ENCODE peak calls at places on chromosomes 12 and 14, in seven cellular contexts. E, G, I, L, X, U and M are unnamed samples.

GRCh38 chr12:121927798-121928197 is 9.4 kb downstream of the CFAP251 start:
- DNase-seq in G (no peak), U (no peak), L (no peak), I (no peak), E (no peak), X (no peak), M (no peak)

GRCh38 chr14:71114580-71114979 is 207.3 kb downstream of the PCNX1 start:
- DNase-seq in U (no peak), I (no peak), X (no peak), G (no peak), E (no peak), L (no peak), M (no peak)

GRCh38 chr12:19937161-19937560 is 431.2 kb upstream of the PDE3A start:
- DNase-seq in E (peak), G (no peak), X (no peak), U (no peak), L (no peak), I (peak), M (no peak)

GRCh38 chr12:50598321-50598862 is 93.6 kb downstream of the DIP2B start:
- DNase-seq in I (no peak), E (no peak), X (no peak), L (no peak), G (no peak), U (no peak), M (no peak)

GRCh38 chr14:99317231-99318090 is 45.5 kb upstream of the BCL11B start:
- DNase-seq in X (no peak), G (no peak), I (no peak), U (no peak), E (no peak), L (no peak), M (no peak)

GRCh38 chr14:65704412-65704811 is 291.9 kb downstream of the FUT8 start:
- DNase-seq in L (no peak), U (no peak), E (no peak), G (no peak), X (no peak), I (no peak), M (no peak)

GRCh38 chr14:31835049-31835448 is 242.1 kb upstream of the ARHGAP5 start:
- DNase-seq in X (no peak), L (no peak), U (no peak), E (no peak), G (no peak), I (no peak), M (no peak)

GRCh38 chr12:62933220-62933870 is 1.6 kb downstream of the PPM1H start:
- DNase-seq in X (no peak), E (peak), L (no peak), G (no peak), U (no peak), I (peak), M (peak)

GRCh38 chr12:1660304-1661187 is 30.3 kb upstream of the ADIPOR2 start:
- DNase-seq in E (no peak), X (peak), G (peak), I (peak), U (peak), L (peak), M (peak)

GRCh38 chr14:55339770-55340169 is 68.5 kb downstream of the FBXO34 start:
- DNase-seq in G (no peak), U (peak), X (no peak), L (no peak), I (no peak), E (no peak), M (no peak)

GRCh38 chr14:33834101-33834955 is 116.5 kb downstream of the EGLN3 start:
- DNase-seq in X (no peak), E (peak), I (no peak), U (no peak), L (no peak), G (no peak), M (no peak)

GRCh38 chr12:54413284-54414190 is 5.5 kb downstream of the ITGA5 start:
- DNase-seq in E (no peak), G (peak), U (peak), I (no peak), X (peak), L (peak), M (no peak)

GRCh38 chr12:120579179-120579578 is 2.0 kb downstream of the POP5 start:
- DNase-seq in E (no peak), G (no peak), X (no peak), I (peak), L (no peak), U (no peak), M (no peak)

GRCh38 chr12:81953541-81953940 is 194.4 kb upstream of the PPFIA2 start:
- DNase-seq in G (no peak), L (no peak), E (no peak), I (no peak), U (no peak), X (no peak), M (no peak)

GRCh38 chr14:51028851-51029754 is 65.8 kb downstream of the TRIM9 start:
- DNase-seq in L (no peak), X (no peak), G (no peak), U (no peak), E (no peak), I (no peak), M (no peak)

GRCh38 chr14:63290741-63291286 is 27.9 kb downstream of the GPHB5 start:
- DNase-seq in U (no peak), X (no peak), L (no peak), E (no peak), I (no peak), G (no peak), M (no peak)

GRCh38 chr12:67909091-67909531 is 80.1 kb upstream of the IFNG-AS1 start:
- DNase-seq in I (no peak), U (no peak), X (no peak), G (no peak), L (no peak), E (no peak), M (no peak)

GRCh38 chr14:40346275-40346674 is 914.0 kb upstream of the FBXO33 start:
- DNase-seq in X (no peak), E (no peak), L (no peak), U (no peak), G (no peak), I (peak), M (no peak)

GRCh38 chr12:11633968-11634367 is 15.5 kb upstream of the ETV6 start:
- DNase-seq in I (no peak), E (no peak), X (no peak), L (no peak), G (no peak), U (no peak), M (no peak)

GRCh38 chr12:106345739-106346138 is 11.8 kb upstream of the POLR3B start:
- DNase-seq in G (peak), E (no peak), X (no peak), L (peak), I (peak), U (peak), M (no peak)

GRCh38 chr12:66154776-66155175 is 15.0 kb downstream of the TMBIM4 start:
- DNase-seq in L (no peak), G (no peak), U (no peak), X (no peak), I (no peak), E (no peak), M (no peak)

GRCh38 chr12:12097821-12098688 is 27.3 kb downstream of the BCL2L14 start:
- DNase-seq in L (no peak), G (no peak), U (no peak), X (no peak), E (no peak), I (no peak), M (no peak)

GRCh38 chr14:41636492-41637392 is 30.1 kb downstream of the LRFN5 start:
- DNase-seq in U (no peak), I (peak), E (no peak), G (no peak), X (no peak), L (no peak), M (no peak)

GRCh38 chr14:98926151-98926550 is 345.8 kb downstream of the BCL11B start:
- DNase-seq in E (no peak), U (peak), L (peak), X (no peak), I (no peak), G (peak), M (no peak)